ENCODE peak calls at places on chromosomes 7 and 10, in seven cellular contexts. S, W, R, C, B, L and Q are unnamed samples.

GRCh38 chr10:66877359-66877758 is 48.5 kb upstream of the LRRTM3 start:
- DNase-seq in S (no peak), W (no peak), R (no peak), C (no peak), B (no peak), L (no peak), Q (no peak)

GRCh38 chr10:72013202-72013945 is 49.2 kb downstream of the CHST3 start:
- DNase-seq in S (no peak), W (no peak), R (no peak), C (no peak), B (no peak), L (no peak), Q (no peak)

GRCh38 chr10:29703276-29703675 is 68.5 kb upstream of the SVIL start:
- DNase-seq in S (no peak), W (no peak), R (no peak), C (no peak), B (no peak), L (no peak), Q (no peak)

GRCh38 chr7:38628630-38629385 is 2.4 kb downstream of the AMPH start:
- DNase-seq in S (no peak), W (no peak), R (no peak), C (no peak), B (peak), L (no peak), Q (no peak)

GRCh38 chr10:102421645-102422585 is 1.3 kb downstream of the FBXL15 start:
- DNase-seq in S (no peak), W (no peak), R (peak), C (no peak), B (peak), L (peak), Q (peak)

GRCh38 chr10:95308389-95309302 is 17.8 kb upstream of the PDLIM1 start:
- DNase-seq in S (peak), W (no peak), R (peak), C (no peak), B (peak), L (peak), Q (peak)

GRCh38 chr10:69180525-69181204 is 631 bp downstream of the SUPV3L1 start:
- DNase-seq in S (peak), W (no peak), R (peak), C (no peak), B (peak), L (peak), Q (peak)

GRCh38 chr7:94008537-94008936 is 4.4 kb upstream of the BET1 start:
- DNase-seq in S (no peak), W (no peak), R (peak), C (no peak), B (peak), L (peak), Q (no peak)

GRCh38 chr10:9342865-9343450 is 1288.5 kb downstream of the GATA3 start:
- DNase-seq in S (peak), W (no peak), R (peak), C (no peak), B (peak), L (peak), Q (peak)

GRCh38 chr7:70400829-70401380 is 731.0 kb upstream of the GALNT17 start:
- DNase-seq in S (no peak), W (no peak), R (no peak), C (no peak), B (no peak), L (no peak), Q (no peak)

GRCh38 chr10:73413108-73413527 is 740 bp downstream of the ANXA7 start:
- DNase-seq in S (peak), W (peak), R (peak), C (no peak), B (no peak), L (peak), Q (peak)